ENCODE peak calls at places on chromosomes 6 and 20, in five cellular contexts. W is cardiac muscle cell, H is AG09309, B is fibroblast of pulmonary artery, I is left lung. P is an unnamed sample.

GRCh38 chr20:46995561-46996142 is 101.0 kb downstream of the EYA2 start:
- DNase-seq in I (no peak), W (no peak), H (no peak), B (no peak), P (no peak)

GRCh38 chr6:45756611-45757010 is 259.0 kb downstream of the CLIC5 start:
- DNase-seq in W (no peak), I (no peak), B (no peak), H (no peak), P (no peak)

GRCh38 chr20:40982415-40983145 is 46.0 kb upstream of the TOP1 start:
- DNase-seq in I (no peak), W (no peak), B (no peak), H (no peak), P (no peak)

GRCh38 chr6:129102741-129103140 is 219.8 kb downstream of the LAMA2 start:
- DNase-seq in I (no peak), H (no peak), W (no peak), B (peak; percentile 95), P (peak; percentile 18)

GRCh38 chr20:46144626-46145025 is 26.5 kb downstream of the CD40 start:
- DNase-seq in W (no peak), I (no peak), B (no peak), H (no peak), P (no peak)

GRCh38 chr6:119076173-119076965 is 2.1 kb downstream of the FAM184A start:
- DNase-seq in I (no peak), W (no peak), H (no peak), B (no peak), P (no peak)

GRCh38 chr6:7406743-7407142 is 17.1 kb downstream of the RIOK1 start:
- DNase-seq in W (no peak), I (no peak), B (no peak), H (no peak), P (no peak)

GRCh38 chr6:37979392-37980221 is 160.1 kb downstream of the ZFAND3 start:
- DNase-seq in I (no peak), B (no peak), H (no peak), W (no peak), P (no peak)

GRCh38 chr6:157768304-157768703 is 54.7 kb upstream of the SNX9 start:
- DNase-seq in W (no peak), H (no peak), B (no peak), I (no peak), P (no peak)

GRCh38 chr20:31894980-31895675 is 24.7 kb downstream of the TTLL9 start:
- DNase-seq in B (peak; percentile 64), I (no peak), W (peak; percentile 73), H (peak; percentile 74), P (peak; percentile 88)

GRCh38 chr6:87277123-87277522 is 45.3 kb upstream of the SMIM8 start:
- DNase-seq in I (no peak), W (peak; percentile 10), H (no peak), B (peak; percentile 27), P (no peak)

GRCh38 chr6:5164092-5164491 is 79.0 kb downstream of the PPP1R3G start:
- DNase-seq in H (no peak), B (no peak), W (no peak), I (no peak), P (no peak)

GRCh38 chr6:22024973-22025467 is 271.8 kb downstream of the PRL start:
- DNase-seq in I (no peak), B (no peak), W (no peak), H (no peak), P (no peak)

GRCh38 chr6:140816696-140817095 is 1316.0 kb upstream of the GJE1 start:
- DNase-seq in B (no peak), W (no peak), H (no peak), I (no peak), P (no peak)

DNA sequence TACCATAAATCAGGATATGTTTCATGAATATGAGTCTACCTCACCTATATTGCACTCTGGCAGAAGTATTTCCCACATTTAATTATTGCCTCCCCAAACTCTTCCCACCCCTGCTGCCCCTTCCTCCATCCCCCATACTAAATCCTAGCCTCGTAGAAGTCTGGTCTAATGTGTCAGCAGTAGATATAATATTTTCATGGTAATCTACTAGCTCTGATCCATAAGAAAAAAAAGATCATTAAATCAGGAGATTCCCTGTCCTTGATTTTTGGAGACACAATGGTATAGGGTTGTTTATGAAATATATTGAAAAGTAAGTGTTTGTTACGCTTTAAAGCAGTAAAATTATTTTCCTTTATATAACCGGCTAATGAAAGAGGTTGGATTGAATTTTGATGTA is 6.4 kb downstream of the EDN1 start:
- DNase-seq in H (no peak), W (no peak), I (no peak), B (no peak), P (no peak)
- H3K4me3 ChIP-seq in H (no peak overlapping the region), W (no peak overlapping the region), I (no peak overlapping the region), B (no peak overlapping the region), P (no peak overlapping the region)

DNA sequence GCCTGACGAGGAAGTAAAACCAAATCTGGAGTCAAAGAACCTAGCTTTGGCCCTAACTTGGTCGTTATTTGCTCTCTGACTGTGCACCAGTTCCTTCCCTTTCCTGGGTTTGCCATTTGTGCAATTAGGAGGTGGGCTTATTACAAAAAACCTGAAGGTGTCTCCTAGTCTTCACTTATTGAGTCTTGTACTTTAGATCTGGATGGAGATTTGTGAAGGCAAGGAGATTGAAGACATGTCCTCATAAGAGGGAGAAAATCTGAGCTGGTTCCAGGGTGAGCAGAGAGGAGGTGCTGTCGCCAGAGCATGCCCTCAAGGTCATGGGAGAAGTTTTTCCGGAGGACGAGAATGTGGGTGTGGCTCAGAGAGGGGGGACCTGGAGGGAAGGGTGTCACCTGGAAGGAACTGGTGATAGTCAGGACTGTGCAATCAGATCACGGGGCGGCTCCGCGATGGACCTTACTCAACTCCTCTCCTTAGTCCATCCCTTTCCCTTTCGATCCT is 703 bp upstream of the ACSS2 start:
- DNase-seq in I (no peak), W (no peak), B (no peak), H (no peak), P (no peak)
- H3K4me3 ChIP-seq in I (peak overlapping the region; percentile 70), W (peak overlapping the region; percentile 23), B (peak overlapping the region; percentile 45), H (peak overlapping the region; percentile 67), P (peak overlapping the region; percentile 80)

DNA sequence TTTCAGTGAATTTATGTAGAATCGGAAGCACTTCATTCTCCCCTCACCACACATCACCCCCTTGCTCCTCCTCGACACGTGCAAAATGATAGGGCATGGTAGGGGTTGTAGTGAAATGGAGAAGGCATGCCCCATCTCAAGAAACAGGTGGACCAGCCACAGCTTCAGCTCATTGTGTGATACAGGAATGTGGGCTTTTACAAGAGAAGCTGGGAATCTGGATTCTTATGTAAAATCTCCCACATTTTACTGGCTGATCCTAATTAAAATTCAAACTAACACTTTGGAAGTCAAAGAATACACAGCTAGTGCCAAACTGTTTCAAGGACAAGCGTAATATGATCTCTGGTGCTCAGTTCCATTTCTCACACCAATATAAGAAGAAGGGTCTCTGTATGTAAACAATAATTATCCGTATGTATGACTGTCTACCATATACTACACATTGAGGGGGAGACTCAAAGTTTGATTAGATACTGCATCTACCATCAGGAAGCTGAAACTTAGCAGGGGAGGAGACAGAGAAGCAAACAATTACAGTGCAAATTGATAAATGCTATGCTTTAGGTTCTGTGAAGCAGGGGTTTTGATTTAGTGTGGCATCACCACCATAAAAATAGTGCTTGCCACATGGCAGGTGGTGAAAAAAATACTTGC is 24.3 kb upstream of the KIAA0408 start:
- DNase-seq in I (no peak), W (no peak), H (no peak), B (no peak), P (no peak)
- H3K4me3 ChIP-seq in I (no peak overlapping the region), W (no peak overlapping the region), H (no peak overlapping the region), B (no peak overlapping the region), P (peak overlapping the region; percentile 6)

GRCh38 chr6:148274809-148275208 is 67.8 kb upstream of the SASH1 start:
- DNase-seq in I (no peak), B (no peak), W (no peak), H (no peak), P (no peak)

GRCh38 chr6:148269386-148269785 is 73.3 kb upstream of the SASH1 start:
- DNase-seq in B (no peak), W (no peak), I (no peak), H (no peak), P (no peak)

GRCh38 chr6:148272597-148272996 is 70.0 kb upstream of the SASH1 start:
- DNase-seq in I (no peak), W (no peak), B (peak; percentile 60), H (no peak), P (no peak)

GRCh38 chr6:148272084-148272483 is 70.6 kb upstream of the SASH1 start:
- DNase-seq in W (no peak), H (peak; percentile 94), B (peak; percentile 92), I (no peak), P (no peak)

GRCh38 chr6:148273962-148274752 is 68.5 kb upstream of the SASH1 start:
- DNase-seq in H (no peak), W (no peak), I (no peak), B (peak; percentile 38), P (no peak)
- H3K4me3 ChIP-seq in H (no peak overlapping the region), W (no peak overlapping the region), I (no peak overlapping the region), B (peak overlapping the region; percentile 1), P (peak overlapping the region; percentile 38)

P was measured in heart right ventricle.